ENCODE peak calls at places on chromosomes 6 and 20, in eight cellular contexts. D is ovary; C is activated T-cell treated with anti-CD3 and anti-CD28 coated beads, Interleukin-2, amount 50 U/mL, for 1 hour; W is GM04504; T is posterior cingulate gyrus; M is germinal center; S is stimulated activated CD4-positive, alpha-beta T cell treated with anti-CD3 and anti-CD28 coated beads, Interleukin-4, amount 100 ng/mL, for 24 hours; U is stimulated activated CD8-positive, alpha-beta memory T cell treated with anti-CD3 and anti-CD28 coated beads, Interleukin-15, amount 100 ng/mL, for 24 hours. A is an unnamed sample.

GRCh38 chr6:97917369-97917768 is 634.4 kb upstream of the MMS22L start:
- DNase-seq in D (no peak), C (no peak), W (no peak), T (no peak), M (no peak), S (no peak), U (no peak), A (no peak)

GRCh38 chr20:45835230-45836224 is 1.9 kb downstream of the SNX21 start:
- DNase-seq in D (no peak), C (no peak), W (peak), T (no peak), M (no peak), S (no peak), U (no peak), A (peak)

GRCh38 chr6:39228111-39228971 is 934 bp downstream of the KCNK5 start:
- DNase-seq in D (peak), C (no peak), W (no peak), T (no peak), M (no peak), S (peak), U (peak), A (no peak)

GRCh38 chr6:108805611-108806181 is 42.5 kb upstream of the ARMC2 start:
- DNase-seq in D (no peak), C (no peak), W (no peak), T (no peak), M (peak), S (no peak), U (no peak), A (no peak)

GRCh38 chr6:95804847-95805541 is 210.8 kb upstream of the FUT9 start:
- DNase-seq in D (no peak), C (no peak), W (no peak), T (no peak), M (no peak), S (no peak), U (no peak), A (no peak)

GRCh38 chr6:148750826-148751225 is 4.0 kb downstream of the UST start:
- DNase-seq in D (no peak), C (no peak), W (no peak), T (no peak), M (no peak), S (no peak), U (no peak), A (peak)

GRCh38 chr20:33731693-33732165 is at the start of gene ZNF341:
- DNase-seq in D (peak), C (peak), W (peak), T (peak), M (peak), S (peak), U (peak), A (peak)

GRCh38 chr6:35089935-35090505 is 51.1 kb downstream of the TCP11 start:
- DNase-seq in D (no peak), C (no peak), W (no peak), T (no peak), M (peak), S (no peak), U (no peak), A (no peak)

GRCh38 chr20:30811896-30812671 is 445.4 kb upstream of the DEFB115 start:
- DNase-seq in D (no peak), C (no peak), W (no peak), T (peak), M (peak), S (no peak), U (no peak), A (peak)

GRCh38 chr6:123276439-123277045 is 280.5 kb downstream of the CLVS2 start:
- DNase-seq in D (no peak), C (no peak), W (no peak), T (no peak), M (no peak), S (no peak), U (no peak), A (no peak)

GRCh38 chr20:39800111-39800510 is 838.0 kb downstream of the DHX35 start:
- DNase-seq in D (no peak), C (no peak), W (peak), T (no peak), M (no peak), S (no peak), U (no peak), A (no peak)

GRCh38 chr6:158029668-158030230 is 48.1 kb downstream of the SYNJ2 start:
- DNase-seq in D (no peak), C (no peak), W (no peak), T (no peak), M (no peak), S (no peak), U (no peak), A (peak)

GRCh38 chr20:56630086-56630493 is 984 bp downstream of the TFAP2C start:
- DNase-seq in D (peak), C (no peak), W (peak), T (no peak), M (peak), S (no peak), U (no peak), A (peak)

GRCh38 chr6:167394330-167394729 is 69.4 kb downstream of the TTLL2 start:
- DNase-seq in D (no peak), C (no peak), W (no peak), T (no peak), M (no peak), S (no peak), U (no peak), A (no peak)

GRCh38 chr6:46490425-46491200 is 636 bp downstream of the RCAN2 start:
- DNase-seq in D (peak), C (no peak), W (no peak), T (peak), M (peak), S (no peak), U (no peak), A (peak)

GRCh38 chr6:148523051-148523450 is 180.4 kb downstream of the SASH1 start:
- DNase-seq in D (no peak), C (no peak), W (peak), T (no peak), M (no peak), S (no peak), U (no peak), A (no peak)

GRCh38 chr6:113359155-113360140 is 497.7 kb upstream of the MARCKS start:
- DNase-seq in D (no peak), C (no peak), W (no peak), T (no peak), M (no peak), S (no peak), U (no peak), A (no peak)

GRCh38 chr6:116682334-116682712 is 1.3 kb downstream of the KPNA5 start:
- DNase-seq in D (peak), C (peak), W (no peak), T (no peak), M (peak), S (peak), U (no peak), A (no peak)

GRCh38 chr20:53408728-53409157 is 184.9 kb downstream of the ZNF217 start:
- DNase-seq in D (no peak), C (no peak), W (peak), T (no peak), M (no peak), S (no peak), U (no peak), A (no peak)

GRCh38 chr20:19435820-19436219 is 223.4 kb downstream of the SLC24A3 start:
- DNase-seq in D (no peak), C (no peak), W (no peak), T (no peak), M (no peak), S (no peak), U (no peak), A (no peak)

GRCh38 chr20:23159256-23159922 is 73.3 kb upstream of the CD93 start:
- DNase-seq in D (no peak), C (no peak), W (no peak), T (no peak), M (no peak), S (no peak), U (no peak), A (no peak)

GRCh38 chr6:13724174-13724573 is 12.5 kb upstream of the RANBP9 start:
- DNase-seq in D (no peak), C (no peak), W (no peak), T (no peak), M (no peak), S (no peak), U (no peak), A (no peak)

GRCh38 chr6:35216832-35217811 is 3.4 kb downstream of the SCUBE3 start:
- DNase-seq in D (no peak), C (no peak), W (no peak), T (no peak), M (no peak), S (no peak), U (no peak), A (no peak)